ENCODE peak calls at places on chromosomes 5 and 9, in ten cellular contexts. One of them, this sample, is unnamed.

GRCh38 chr5:124996764-124997077 is 250.3 kb upstream of the ZNF608 start:
- DNase-seq in OCI-LY7: no peak
- DNase-seq in HT-29: no peak
- DNase-seq in prostate gland: no peak
- DNase-seq in uterus: no peak
- DNase-seq in cardiac fibroblast: peak
- DNase-seq in AG09309: peak
- DNase-seq in Peyer's patch: no peak
- DNase-seq in type B pancreatic cell: no peak
- DNase-seq in MM.1S: no peak
- DNase-seq in this sample: no peak

GRCh38 chr9:138028596-138028995 is 151.0 kb downstream of the CACNA1B start:
- DNase-seq in OCI-LY7: peak
- DNase-seq in HT-29: no peak
- DNase-seq in prostate gland: no peak
- DNase-seq in uterus: no peak
- DNase-seq in cardiac fibroblast: no peak
- DNase-seq in AG09309: no peak
- DNase-seq in Peyer's patch: no peak
- DNase-seq in type B pancreatic cell: no peak
- DNase-seq in MM.1S: no peak
- DNase-seq in this sample: no peak

GRCh38 chr5:176648467-176649194 is 1.3 kb downstream of the TSPAN17 start:
- DNase-seq in OCI-LY7: no peak
- DNase-seq in HT-29: no peak
- DNase-seq in prostate gland: no peak
- DNase-seq in uterus: no peak
- DNase-seq in cardiac fibroblast: no peak
- DNase-seq in AG09309: no peak
- DNase-seq in Peyer's patch: no peak
- DNase-seq in type B pancreatic cell: no peak
- DNase-seq in MM.1S: no peak
- DNase-seq in this sample: no peak

GRCh38 chr5:135535420-135535819 is 344 bp downstream of the NEUROG1 start:
- DNase-seq in OCI-LY7: no peak
- DNase-seq in HT-29: no peak
- DNase-seq in prostate gland: no peak
- DNase-seq in uterus: no peak
- DNase-seq in cardiac fibroblast: peak
- DNase-seq in AG09309: no peak
- DNase-seq in Peyer's patch: no peak
- DNase-seq in type B pancreatic cell: no peak
- DNase-seq in MM.1S: no peak
- DNase-seq in this sample: no peak

GRCh38 chr5:1830571-1831228 is 29.5 kb downstream of the NDUFS6 start:
- DNase-seq in OCI-LY7: no peak
- DNase-seq in HT-29: no peak
- DNase-seq in prostate gland: no peak
- DNase-seq in uterus: no peak
- DNase-seq in cardiac fibroblast: no peak
- DNase-seq in AG09309: no peak
- DNase-seq in Peyer's patch: no peak
- DNase-seq in type B pancreatic cell: no peak
- DNase-seq in MM.1S: no peak
- DNase-seq in this sample: no peak

GRCh38 chr9:107163370-107163769 is 119.7 kb upstream of the RAD23B start:
- DNase-seq in OCI-LY7: no peak
- DNase-seq in HT-29: no peak
- DNase-seq in prostate gland: no peak
- DNase-seq in uterus: no peak
- DNase-seq in cardiac fibroblast: no peak
- DNase-seq in AG09309: no peak
- DNase-seq in Peyer's patch: no peak
- DNase-seq in type B pancreatic cell: no peak
- DNase-seq in MM.1S: no peak
- DNase-seq in this sample: no peak

GRCh38 chr9:4739587-4740372 is 1.2 kb downstream of the AK3 start:
- DNase-seq in OCI-LY7: peak
- DNase-seq in HT-29: peak
- DNase-seq in prostate gland: no peak
- DNase-seq in uterus: no peak
- DNase-seq in cardiac fibroblast: peak
- DNase-seq in AG09309: no peak
- DNase-seq in Peyer's patch: no peak
- DNase-seq in type B pancreatic cell: no peak
- DNase-seq in MM.1S: no peak
- DNase-seq in this sample: no peak

GRCh38 chr9:130426883-130427282 is 17.9 kb upstream of the ASS1 start:
- DNase-seq in OCI-LY7: no peak
- DNase-seq in HT-29: no peak
- DNase-seq in prostate gland: peak
- DNase-seq in uterus: peak
- DNase-seq in cardiac fibroblast: peak
- DNase-seq in AG09309: peak
- DNase-seq in Peyer's patch: no peak
- DNase-seq in type B pancreatic cell: no peak
- DNase-seq in MM.1S: no peak
- DNase-seq in this sample: no peak

GRCh38 chr5:28542968-28543367 is 1504.6 kb upstream of the CDH9 start:
- DNase-seq in OCI-LY7: no peak
- DNase-seq in HT-29: no peak
- DNase-seq in prostate gland: no peak
- DNase-seq in uterus: no peak
- DNase-seq in cardiac fibroblast: peak
- DNase-seq in AG09309: no peak
- DNase-seq in Peyer's patch: no peak
- DNase-seq in type B pancreatic cell: no peak
- DNase-seq in MM.1S: no peak
- DNase-seq in this sample: no peak

GRCh38 chr5:118533166-118533565 is 455.2 kb downstream of the DTWD2 start:
- DNase-seq in OCI-LY7: no peak
- DNase-seq in HT-29: no peak
- DNase-seq in prostate gland: no peak
- DNase-seq in uterus: no peak
- DNase-seq in cardiac fibroblast: no peak
- DNase-seq in AG09309: no peak
- DNase-seq in Peyer's patch: no peak
- DNase-seq in type B pancreatic cell: no peak
- DNase-seq in MM.1S: no peak
- DNase-seq in this sample: no peak

GRCh38 chr5:151223447-151224264 is at the start of gene CCDC69:
- DNase-seq in OCI-LY7: peak
- DNase-seq in HT-29: peak
- DNase-seq in prostate gland: peak
- DNase-seq in uterus: peak
- DNase-seq in cardiac fibroblast: peak
- DNase-seq in AG09309: no peak
- DNase-seq in Peyer's patch: peak
- DNase-seq in type B pancreatic cell: peak
- DNase-seq in MM.1S: peak
- DNase-seq in this sample: peak

GRCh38 chr9:4762108-4762888 is 21.3 kb upstream of the AK3 start:
- DNase-seq in OCI-LY7: peak
- DNase-seq in HT-29: peak
- DNase-seq in prostate gland: peak
- DNase-seq in uterus: peak
- DNase-seq in cardiac fibroblast: peak
- DNase-seq in AG09309: peak
- DNase-seq in Peyer's patch: peak
- DNase-seq in type B pancreatic cell: no peak
- DNase-seq in MM.1S: peak
- DNase-seq in this sample: peak

GRCh38 chr5:179313849-179314521 is 31.3 kb downstream of the ADAMTS2 start:
- DNase-seq in OCI-LY7: no peak
- DNase-seq in HT-29: no peak
- DNase-seq in prostate gland: peak
- DNase-seq in uterus: peak
- DNase-seq in cardiac fibroblast: peak
- DNase-seq in AG09309: peak
- DNase-seq in Peyer's patch: no peak
- DNase-seq in type B pancreatic cell: no peak
- DNase-seq in MM.1S: no peak
- DNase-seq in this sample: no peak

GRCh38 chr5:110064593-110065268 is 375.0 kb downstream of the MAN2A1 start:
- DNase-seq in OCI-LY7: no peak
- DNase-seq in HT-29: no peak
- DNase-seq in prostate gland: no peak
- DNase-seq in uterus: no peak
- DNase-seq in cardiac fibroblast: no peak
- DNase-seq in AG09309: no peak
- DNase-seq in Peyer's patch: no peak
- DNase-seq in type B pancreatic cell: no peak
- DNase-seq in MM.1S: no peak
- DNase-seq in this sample: no peak

GRCh38 chr9:38649731-38650363 is 29.5 kb upstream of the ANKRD18A start:
- DNase-seq in OCI-LY7: no peak
- DNase-seq in HT-29: no peak
- DNase-seq in prostate gland: no peak
- DNase-seq in uterus: no peak
- DNase-seq in cardiac fibroblast: no peak
- DNase-seq in AG09309: no peak
- DNase-seq in Peyer's patch: no peak
- DNase-seq in type B pancreatic cell: no peak
- DNase-seq in MM.1S: no peak
- DNase-seq in this sample: no peak

GRCh38 chr5:139682016-139682975 is 34.1 kb downstream of the CXXC5 start:
- DNase-seq in OCI-LY7: no peak
- DNase-seq in HT-29: no peak
- DNase-seq in prostate gland: no peak
- DNase-seq in uterus: no peak
- DNase-seq in cardiac fibroblast: no peak
- DNase-seq in AG09309: no peak
- DNase-seq in Peyer's patch: no peak
- DNase-seq in type B pancreatic cell: no peak
- DNase-seq in MM.1S: no peak
- DNase-seq in this sample: no peak

This sample was measured in LNCaP clone FGC.